ENCODE peak calls at places on chromosomes 3 and 15, in eight cellular contexts. I, C, X, W, T, U, E and H are unnamed samples.

GRCh38 chr15:91356083-91356482 is 256.0 kb downstream of the SV2B start:
- DNase-seq in U (no peak), E (no peak), C (no peak), T (no peak), I (no peak), W (no peak), X (no peak), H (no peak)

GRCh38 chr3:123750659-123751420 is 133.3 kb downstream of the MYLK start:
- DNase-seq in W (no peak), E (no peak), T (no peak), X (no peak), U (no peak), I (no peak), C (no peak), H (no peak)

GRCh38 chr3:161096771-161097367 is 8.3 kb downstream of the B3GALNT1 start:
- DNase-seq in E (no peak), T (no peak), I (no peak), X (peak; percentile 44), C (no peak), W (no peak), U (no peak), H (no peak)

GRCh38 chr3:94063497-94064119 is 747 bp downstream of the NSUN3 start:
- DNase-seq in C (no peak), T (no peak), W (no peak), U (no peak), E (no peak), I (no peak), X (peak; percentile 18), H (no peak)

GRCh38 chr3:72560857-72561675 is 287.2 kb downstream of the SHQ1 start:
- DNase-seq in E (no peak), C (no peak), T (no peak), X (peak; percentile 37), W (no peak), U (no peak), I (no peak), H (no peak)

GRCh38 chr3:162034368-162034767 is 537.8 kb downstream of the OTOL1 start:
- DNase-seq in W (no peak), I (no peak), X (peak; percentile 2), E (no peak), U (no peak), T (no peak), C (no peak), H (no peak)

GRCh38 chr15:40762919-40763800 is 708 bp upstream of the GCHFR start:
- DNase-seq in T (peak; percentile 77), E (peak; percentile 70), I (peak; percentile 56), X (peak; percentile 46), C (peak; percentile 74), W (peak; percentile 89), U (peak; percentile 20), H (peak; percentile 76)

GRCh38 chr15:77546050-77546501 is 86.6 kb downstream of the LINGO1 start:
- DNase-seq in W (peak; percentile 15), C (peak; percentile 44), T (no peak), I (no peak), X (peak; percentile 76), U (no peak), E (no peak), H (no peak)

GRCh38 chr3:49017978-49018706 is at the start of gene DALRD3:
- DNase-seq in U (peak; percentile 44), E (peak; percentile 89), T (peak; percentile 47), W (peak; percentile 88), X (peak; percentile 66), C (peak; percentile 65), I (peak; percentile 76), H (peak; percentile 47)

GRCh38 chr15:83769411-83769960 is 115.6 kb downstream of the ADAMTSL3 start:
- DNase-seq in C (no peak), E (no peak), X (peak; percentile 45), T (no peak), W (no peak), I (no peak), U (no peak), H (no peak)

GRCh38 chr3:20336572-20336971 is 150.6 kb upstream of the SGO1 start:
- DNase-seq in X (no peak), T (no peak), W (no peak), C (no peak), I (no peak), U (no peak), E (no peak), H (no peak)

GRCh38 chr3:193637831-193638230 is 44.8 kb downstream of the OPA1 start:
- DNase-seq in I (no peak), T (no peak), X (peak; percentile 2), W (no peak), C (no peak), U (no peak), E (no peak), H (no peak)

GRCh38 chr3:24496529-24497482 is 2.2 kb upstream of the THRB start:
- DNase-seq in U (no peak), X (peak; percentile 46), I (no peak), C (peak; percentile 67), T (peak; percentile 76), W (peak; percentile 90), E (no peak), H (peak; percentile 29)

GRCh38 chr3:123732447-123732846 is 147.6 kb upstream of the HACD2 start:
- DNase-seq in W (no peak), T (no peak), E (no peak), C (no peak), I (no peak), U (no peak), X (peak; percentile 96), H (no peak)

GRCh38 chr3:184937611-184938010 is 125.6 kb downstream of the VPS8 start:
- DNase-seq in T (no peak), U (no peak), W (no peak), C (no peak), I (no peak), X (peak; percentile 4), E (no peak), H (no peak)

GRCh38 chr3:157436583-157437300 is at the start of gene PTX3:
- DNase-seq in E (no peak), T (peak; percentile 20), W (peak; percentile 30), U (no peak), C (no peak), I (no peak), X (peak; percentile 52), H (no peak)

GRCh38 chr15:85554852-85555521 is 174.6 kb downstream of the AKAP13 start:
- DNase-seq in T (no peak), W (no peak), C (no peak), E (no peak), U (no peak), I (no peak), X (no peak), H (no peak)

GRCh38 chr15:79629687-79630086 is 197.6 kb downstream of the MINAR1 start:
- DNase-seq in T (no peak), E (no peak), I (no peak), C (no peak), U (no peak), X (no peak), W (peak; percentile 86), H (no peak)

GRCh38 chr15:75594276-75594675 is 15.2 kb upstream of the PTPN9 start:
- DNase-seq in T (no peak), U (no peak), C (no peak), I (no peak), E (no peak), W (no peak), X (no peak), H (no peak)

GRCh38 chr15:65335278-65336055 is 31.0 kb downstream of the RNU5B-1 start:
- DNase-seq in X (no peak), W (peak; percentile 56), U (no peak), C (no peak), T (no peak), E (no peak), I (no peak), H (no peak)

GRCh38 chr15:65336767-65337435 is 32.4 kb downstream of the RNU5B-1 start:
- DNase-seq in C (no peak), X (no peak), U (no peak), I (peak; percentile 44), E (no peak), T (no peak), W (peak; percentile 50), H (no peak)

GRCh38 chr15:65334586-65335231 is 30.2 kb downstream of the RNU5B-1 start:
- DNase-seq in W (peak; percentile 55), U (no peak), E (no peak), C (no peak), I (peak; percentile 26), T (no peak), X (no peak), H (no peak)

GRCh38 chr15:65337436-65338070 is 33.1 kb downstream of the RNU5B-1 start:
- DNase-seq in W (peak; percentile 58), T (no peak), C (no peak), U (no peak), X (no peak), I (no peak), E (no peak), H (no peak)

GRCh38 chr15:65336369-65336766 is 31.9 kb downstream of the RNU5B-1 start:
- DNase-seq in I (no peak), T (no peak), X (no peak), C (no peak), W (no peak), E (no peak), U (no peak), H (no peak)
- TF ChIP-seq CTCF in I (no peak), T (no peak), X (no peak), C (no peak), W (no peak), E (no peak), U (no peak), H (no peak)

GRCh38 chr3:15243822-15244482 is 37.9 kb downstream of the CAPN7 start:
- DNase-seq in C (no peak), W (no peak), U (no peak), I (no peak), X (no peak), T (no peak), E (no peak), H (no peak)

GRCh38 chr3:15246186-15246585 is 40.1 kb downstream of the CAPN7 start:
- DNase-seq in U (no peak), I (no peak), E (no peak), X (no peak), W (no peak), T (no peak), C (no peak), H (no peak)

DNA sequence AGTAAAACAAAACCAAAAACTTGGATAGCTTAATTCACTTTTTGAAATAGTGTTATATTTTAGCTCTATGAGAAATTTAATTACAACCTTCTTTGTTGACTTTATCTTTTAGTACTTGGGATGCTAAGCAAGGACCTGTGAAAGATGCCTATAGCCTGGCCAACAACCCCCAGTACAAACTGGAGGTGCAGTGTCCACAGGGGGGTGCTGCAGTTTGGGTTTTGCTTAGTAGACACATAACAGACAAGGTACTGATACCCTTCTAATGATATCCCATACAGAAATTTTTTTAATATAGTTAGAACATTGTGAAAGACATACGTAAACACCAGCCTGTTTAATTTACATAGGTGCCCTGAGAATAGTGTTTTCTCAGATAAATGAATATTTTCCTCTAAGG is 35.3 kb downstream of the CAPN7 start:
- DNase-seq in T (no peak), I (peak; percentile 52), W (no peak), C (peak; percentile 67), U (peak; percentile 46), E (peak; percentile 39), X (peak; percentile 23), H (no peak)
- TF ChIP-seq CTCF in T (no peak), I (peak; percentile 64), W (peak; percentile 16), C (peak; percentile 60), U (peak; percentile 18), E (no peak), X (peak; percentile 39), H (no peak)

GRCh38 chr15:39583586-39584265 is 2.8 kb downstream of the THBS1 start:
- DNase-seq in C (peak; percentile 44), E (peak; percentile 49), I (no peak), U (no peak), T (no peak), X (peak; percentile 60), W (peak; percentile 66), H (no peak)
- TF ChIP-seq CTCF in C (peak; percentile 21), E (peak; percentile 29), I (no peak), U (no peak), T (no peak), X (peak; percentile 55), W (peak; percentile 29), H (no peak)

GRCh38 chr3:142925140-142925539 is 36.3 kb upstream of the PCOLCE2 start:
- DNase-seq in E (no peak), T (no peak), U (no peak), I (no peak), C (no peak), X (peak; percentile 91), W (no peak), H (no peak)
- TF ChIP-seq CTCF in E (no peak), T (no peak), U (no peak), I (no peak), C (no peak), X (no peak), W (no peak), H (no peak)